ENCODE peak calls at places on chromosome 12, in ten cellular contexts. A is heart right ventricle; D is CD8-positive, alpha-beta memory T cell; O is prostate gland; Z is NT2/D1; T is hepatocyte; X is CD8-positive, alpha-beta T cell; P is adrenal gland; U is CD4-positive, alpha-beta memory T cell; K is fibroblast of lung. N is an unnamed sample. For H3K4me1 and H3K9me3, the result is how much of the 10 kb centered on the place peaks cover.

GRCh38 chr12:104137175-104137901 is 672 bp downstream of the NFYB start:
- DNase-seq in K (peak), U (peak), T (peak), O (peak), A (peak), D (peak), X (peak), Z (no peak), P (peak), N (peak)

GRCh38 chr12:31323466-31324115 is 2.4 kb downstream of the SINHCAF start:
- DNase-seq in P (peak), A (peak), K (peak), X (peak), T (no peak), D (no peak), Z (peak), O (peak), U (no peak), N (no peak)

GRCh38 chr12:74846116-74846515 is 308.5 kb downstream of the ATXN7L3B start:
- DNase-seq in O (no peak), T (no peak), X (no peak), D (no peak), U (no peak), Z (no peak), A (no peak), P (no peak), K (no peak), N (no peak)

GRCh38 chr12:14931359-14931758 is 7.0 kb downstream of the ERP27 start:
- DNase-seq in A (no peak), P (no peak), K (peak), D (no peak), T (no peak), U (no peak), O (no peak), Z (no peak), X (no peak), N (no peak)

GRCh38 chr12:18068355-18068754 is 21.6 kb downstream of the RERGL start:
- DNase-seq in O (no peak), A (no peak), X (no peak), K (no peak), T (no peak), U (no peak), Z (peak), D (no peak), P (no peak), N (no peak)

GRCh38 chr12:65067383-65067782 is 53.7 kb downstream of the WIF1 start:
- DNase-seq in K (no peak), T (no peak), D (no peak), Z (no peak), X (no peak), O (no peak), P (no peak), U (no peak), A (no peak), N (no peak)

GRCh38 chr12:31235868-31236395 is 90.0 kb downstream of the SINHCAF start:
- DNase-seq in T (no peak), O (no peak), D (no peak), K (no peak), X (no peak), A (no peak), P (no peak), Z (no peak), U (no peak), N (no peak)

GRCh38 chr12:104360157-104360556 is 56.6 kb downstream of the EID3 start:
- DNase-seq in T (no peak), A (no peak), O (no peak), P (no peak), X (no peak), Z (no peak), U (no peak), K (no peak), D (no peak), N (no peak)

GRCh38 chr12:64682572-64683277 is 72.4 kb downstream of the RASSF3 start:
- DNase-seq in D (peak), A (no peak), P (peak), X (no peak), Z (no peak), U (no peak), T (peak), O (no peak), K (peak), N (peak)

GRCh38 chr12:22083167-22083566 is 37.1 kb downstream of the CMAS start:
- DNase-seq in A (no peak), T (no peak), X (peak), U (peak), P (no peak), D (peak), Z (no peak), K (peak), O (peak), N (no peak)

GRCh38 chr12:13135336-13136178 is 32.1 kb upstream of the GSG1 start:
- DNase-seq in P (peak), A (no peak), Z (no peak), O (peak), K (peak), X (no peak), U (no peak), D (no peak), T (peak), N (no peak)

GRCh38 chr12:117875652-117876491 is 92.9 kb downstream of the KSR2 start:
- DNase-seq in X (peak), T (peak), U (peak), D (peak), K (peak), A (peak), P (peak), Z (peak), O (no peak), N (peak)

GRCh38 chr12:124422142-124422569 is 127.3 kb downstream of the RFLNA start:
- DNase-seq in P (no peak), U (no peak), D (no peak), T (peak), Z (no peak), O (peak), A (peak), K (peak), X (no peak), N (no peak)

GRCh38 chr12:91009319-91009950 is 4.7 kb upstream of the EPYC start:
- DNase-seq in A (no peak), D (no peak), Z (no peak), O (no peak), K (peak), T (no peak), P (no peak), U (no peak), X (no peak), N (no peak)

GRCh38 chr12:97151481-97151880 is 244.4 kb downstream of the NEDD1 start:
- DNase-seq in U (no peak), O (no peak), D (no peak), A (no peak), X (no peak), T (no peak), Z (no peak), K (no peak), P (peak), N (no peak)

GRCh38 chr12:7542046-7542445 is 38.5 kb upstream of the CD163 start:
- DNase-seq in K (no peak), T (no peak), P (no peak), D (no peak), A (no peak), Z (no peak), X (no peak), U (no peak), O (no peak), N (no peak)
- H3K4me3 ChIP-seq in K (no peak), T (no peak), P (no peak), D (no peak), A (no peak), Z (no peak), X (no peak), U (no peak), O (no peak), N (no peak)

DNA sequence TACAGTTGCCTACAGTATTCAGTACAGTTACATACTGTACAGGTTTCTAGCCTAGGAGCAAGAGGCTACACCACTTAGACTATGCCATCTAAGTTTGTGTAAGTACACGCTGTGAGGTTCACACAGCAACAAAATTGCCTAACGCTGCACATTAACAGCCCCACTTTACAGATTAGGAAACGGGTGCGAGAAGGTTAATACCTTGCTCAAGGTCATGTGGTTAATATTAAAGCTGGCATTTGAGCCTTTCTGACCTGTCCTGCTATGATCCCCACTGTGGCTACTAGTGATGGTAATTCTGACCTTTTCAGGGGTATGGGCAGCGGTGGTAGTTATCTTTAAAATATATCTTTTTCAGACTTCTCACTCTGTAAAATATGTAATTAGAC is 20.9 kb downstream of the ACVR1B start:
- DNase-seq in K (no peak), O (no peak), X (no peak), Z (no peak), U (no peak), A (no peak), D (no peak), P (no peak), T (no peak), N (no peak)
- H3K4me1 ChIP-seq in K (under half), O (under half), X (half or more), Z (under half), U (half or more), A (under half), D (half or more), P (under half), T (half or more), N (half or more)

GRCh38 chr12:34335819-34336262 is 313.5 kb downstream of the ALG10 start:
- DNase-seq in Z (no peak), A (no peak), D (no peak), U (no peak), K (no peak), P (no peak), T (no peak), X (no peak), O (no peak), N (no peak)
- H3K9me3 ChIP-seq in Z (under half), A (under half), D (under half), U (under half), K (under half), P (under half), T (under half), X (under half), O (under half), N (half or more)

GRCh38 chr12:53208877-53209463 is 1.9 kb upstream of the ITGB7 start:
- DNase-seq in D (peak), P (no peak), K (no peak), T (no peak), A (no peak), Z (no peak), U (no peak), X (no peak), O (no peak), N (no peak)

GRCh38 chr12:53204351-53204750 is 2.7 kb downstream of the ITGB7 start:
- DNase-seq in X (no peak), Z (no peak), A (no peak), U (no peak), D (no peak), P (no peak), O (no peak), T (no peak), K (no peak), N (no peak)

GRCh38 chr12:53205747-53206146 is 1.3 kb downstream of the ITGB7 start:
- DNase-seq in T (no peak), D (no peak), O (no peak), U (no peak), Z (no peak), A (no peak), P (no peak), K (peak), X (peak), N (no peak)

GRCh38 chr12:53208435-53208834 is 1.4 kb upstream of the ITGB7 start:
- DNase-seq in K (no peak), X (no peak), T (no peak), A (no peak), O (no peak), Z (no peak), D (no peak), P (no peak), U (no peak), N (no peak)

DNA sequence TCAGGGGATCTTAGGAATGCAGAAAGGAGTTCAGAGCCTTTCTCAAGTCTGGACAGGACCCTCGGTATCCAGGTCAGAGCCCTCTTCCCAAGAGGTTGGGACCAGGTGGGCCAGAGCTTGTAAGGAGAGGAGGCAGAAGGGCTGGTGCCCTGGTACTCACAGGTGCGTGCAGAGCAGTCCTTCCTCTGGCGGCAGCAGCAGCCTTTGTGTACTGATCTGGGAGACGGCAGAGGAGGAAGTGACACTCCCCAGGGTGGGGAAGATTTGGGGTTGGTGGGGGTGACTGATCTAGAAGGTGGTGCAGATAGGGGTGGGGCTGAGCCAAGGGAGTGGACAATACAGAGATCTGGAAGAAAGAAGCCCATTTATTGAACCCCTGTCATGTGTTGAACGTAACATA is at the start of gene ITGB7:
- DNase-seq in O (no peak), D (peak), K (no peak), T (no peak), X (peak), P (no peak), Z (no peak), A (no peak), U (peak), N (peak)
- H3K4me3 ChIP-seq in O (no peak), D (peak), K (no peak), T (no peak), X (peak), P (no peak), Z (no peak), A (no peak), U (peak), N (peak)

GRCh38 chr12:6961695-6962284 is 8.7 kb downstream of the PHB2 start:
- DNase-seq in X (no peak), P (peak), Z (peak), D (no peak), K (peak), U (no peak), A (peak), O (peak), T (peak), N (no peak)
- H3K4me1 ChIP-seq in X (half or more), P (under half), Z (half or more), D (half or more), K (under half), U (half or more), A (half or more), O (under half), T (under half), N (half or more)

GRCh38 chr12:95240556-95240955 is 22.9 kb downstream of the VEZT start:
- DNase-seq in K (no peak), A (no peak), O (no peak), P (no peak), U (no peak), D (no peak), X (no peak), Z (no peak), T (no peak), N (no peak)

GRCh38 chr12:95238150-95238549 is 20.5 kb downstream of the VEZT start:
- DNase-seq in Z (no peak), A (no peak), K (no peak), O (no peak), T (no peak), X (no peak), D (no peak), P (no peak), U (no peak), N (no peak)

GRCh38 chr12:95239216-95239615 is 21.6 kb downstream of the VEZT start:
- DNase-seq in X (no peak), T (no peak), P (no peak), O (no peak), D (no peak), U (no peak), A (no peak), K (no peak), Z (no peak), N (no peak)

GRCh38 chr12:95241761-95242506 is 24.3 kb downstream of the VEZT start:
- DNase-seq in X (no peak), D (no peak), T (no peak), P (no peak), O (no peak), U (no peak), K (no peak), A (no peak), Z (no peak), N (no peak)

GRCh38 chr12:95237315-95237714 is 19.7 kb downstream of the VEZT start:
- DNase-seq in T (no peak), P (no peak), A (no peak), X (no peak), O (no peak), U (no peak), Z (no peak), K (no peak), D (no peak), N (no peak)
- H3K9me3 ChIP-seq in T (under half), P (under half), A (under half), X (under half), O (under half), U (under half), Z (under half), K (under half), D (under half), N (under half)

GRCh38 chr12:71661977-71662522 is 1.6 kb downstream of the ZFC3H1 start:
- DNase-seq in D (no peak), O (no peak), K (peak), U (no peak), T (no peak), Z (no peak), A (no peak), P (no peak), X (no peak), N (no peak)
- H3K4me3 ChIP-seq in D (peak), O (peak), K (peak), U (peak), T (peak), Z (peak), A (peak), P (peak), X (peak), N (peak)

N was measured in naive thymus-derived CD4-positive, alpha-beta T cell.